ENCODE peak calls at places on chromosomes 1 and 21, in six cellular contexts. Y is naive thymus-derived CD4-positive, alpha-beta T cell; S is uterus; A is upper lobe of right lung; D is colonic mucosa; G is stomach. C is an unnamed sample.
A peak's percentile ranks its signal among the peaks of the same experiment; 100 is the strongest.

GRCh38 chr1:21184266-21184665 is 7.6 kb upstream of the EIF4G3 start:
- DNase-seq in Y (no peak), S (no peak), A (no peak), D (no peak), G (no peak), C (no peak)

GRCh38 chr1:41622859-41623732 is 138.6 kb upstream of the EDN2 start:
- DNase-seq in S (no peak), D (no peak), A (no peak), G (no peak), Y (no peak), C (peak; percentile 39)

GRCh38 chr1:21072721-21073120 is 104.0 kb downstream of the EIF4G3 start:
- DNase-seq in D (no peak), Y (no peak), G (no peak), S (no peak), A (no peak), C (no peak)

GRCh38 chr1:47587891-47588582 is 150.2 kb downstream of the FOXD2 start:
- DNase-seq in Y (no peak), D (peak; percentile 1), S (no peak), G (no peak), A (no peak), C (peak; percentile 53)

GRCh38 chr1:67955591-67955990 is 94.8 kb downstream of the DIRAS3 start:
- DNase-seq in Y (no peak), A (no peak), S (no peak), D (no peak), G (no peak), C (no peak)

GRCh38 chr1:89635825-89636815 is 3.2 kb downstream of the LRRC8C start:
- DNase-seq in A (no peak), Y (no peak), G (no peak), D (no peak), S (no peak), C (no peak)

GRCh38 chr1:193322218-193322617 is 135.8 kb upstream of the B3GALT2 start:
- DNase-seq in S (no peak), A (no peak), D (no peak), Y (no peak), G (no peak), C (no peak)

GRCh38 chr21:34261841-34262832 is 101.7 kb upstream of the KCNE2 start:
- DNase-seq in G (no peak), S (peak; percentile 14), Y (no peak), A (no peak), D (no peak), C (no peak)

GRCh38 chr1:218867941-218868656 is 305.6 kb upstream of the LYPLAL1 start:
- DNase-seq in G (no peak), Y (no peak), D (no peak), S (no peak), A (no peak), C (no peak)

GRCh38 chr1:77273891-77274290 is 7.9 kb upstream of the AK5 start:
- DNase-seq in Y (no peak), G (no peak), A (no peak), D (no peak), S (no peak), C (no peak)
- H3K36me3 ChIP-seq in Y (no peaks in the 10 kb centered on the region), G (no peaks in the 10 kb centered on the region), A (no peaks in the 10 kb centered on the region), D (no peaks in the 10 kb centered on the region), S (no peaks in the 10 kb centered on the region), C (no peaks in the 10 kb centered on the region)

DNA sequence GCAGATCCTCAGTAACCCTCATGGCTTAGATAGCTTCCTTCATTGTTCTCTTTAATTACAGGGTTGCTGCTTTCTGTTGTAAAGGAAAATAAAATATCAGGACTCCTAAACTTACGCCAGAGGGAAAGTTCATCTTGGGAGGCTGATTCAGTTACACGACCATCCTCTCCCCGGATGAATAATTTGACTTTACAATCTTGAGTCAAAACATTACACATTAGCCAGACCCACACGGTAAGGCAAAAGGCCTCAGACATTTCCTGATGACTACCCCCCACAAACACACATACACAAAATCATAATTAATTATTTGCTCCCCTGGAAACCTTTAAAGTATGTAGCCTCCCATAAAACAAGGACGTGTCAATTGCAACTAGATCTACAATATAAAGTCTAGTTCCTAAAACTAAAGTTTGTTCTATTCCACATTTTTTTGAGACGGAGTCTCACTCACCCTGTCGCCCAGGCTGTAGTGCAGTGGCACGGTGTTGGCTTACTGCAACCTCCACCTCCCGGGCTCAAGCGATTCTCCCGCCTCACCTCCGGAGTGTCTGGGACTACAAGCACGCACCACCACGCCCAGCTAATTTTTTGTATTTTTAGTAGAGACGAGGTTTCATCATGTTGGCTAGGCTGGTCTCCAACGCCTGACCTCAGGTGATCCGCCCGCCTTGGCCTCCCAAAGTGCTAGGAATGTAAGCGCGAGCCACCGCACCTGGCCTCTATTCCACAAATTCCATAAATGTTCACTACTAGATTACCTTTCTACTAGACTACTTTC is 830 bp upstream of the PRDX1 start:
- DNase-seq in A (no peak), D (no peak), G (no peak), S (peak; percentile 23), Y (no peak), C (peak; percentile 69)
- H3K27ac ChIP-seq in A (peak overlapping the region; percentile 98), D (peak overlapping the region; percentile 88), G (peak overlapping the region; percentile 95), S (peak overlapping the region; percentile 97), Y (peak overlapping the region; percentile 87), C (peak overlapping the region; percentile 82)

GRCh38 chr21:8992731-8993174 is 1528.6 kb upstream of the TPTE start:
- DNase-seq in S (no peak), A (no peak), D (no peak), G (no peak), Y (no peak), C (peak; percentile 61)
- H3K9me3 ChIP-seq in S (no peaks in the 10 kb centered on the region), A (no peaks in the 10 kb centered on the region), D (no peaks in the 10 kb centered on the region), G (no peaks in the 10 kb centered on the region), Y (peaks cover 17% of the 10 kb centered on the region), C (peaks cover 93% of the 10 kb centered on the region)

GRCh38 chr1:99677416-99677815 is 31.5 kb downstream of the PALMD start:
- DNase-seq in Y (no peak), A (no peak), S (no peak), D (no peak), G (no peak), C (no peak)

GRCh38 chr1:99682291-99682751 is 36.4 kb downstream of the PALMD start:
- DNase-seq in D (no peak), A (no peak), Y (no peak), S (no peak), G (no peak), C (no peak)

GRCh38 chr1:99675994-99676393 is 30.1 kb downstream of the PALMD start:
- DNase-seq in A (no peak), D (no peak), G (no peak), Y (no peak), S (no peak), C (no peak)

GRCh38 chr1:99681583-99681982 is 35.7 kb downstream of the PALMD start:
- DNase-seq in D (no peak), A (no peak), Y (no peak), S (no peak), G (no peak), C (no peak)

GRCh38 chr1:99680258-99680657 is 34.3 kb downstream of the PALMD start:
- DNase-seq in A (no peak), G (no peak), D (no peak), S (no peak), Y (no peak), C (no peak)
- H3K36me3 ChIP-seq in A (no peaks in the 10 kb centered on the region), G (no peaks in the 10 kb centered on the region), D (no peaks in the 10 kb centered on the region), S (no peaks in the 10 kb centered on the region), Y (no peaks in the 10 kb centered on the region), C (no peaks in the 10 kb centered on the region)

DNA sequence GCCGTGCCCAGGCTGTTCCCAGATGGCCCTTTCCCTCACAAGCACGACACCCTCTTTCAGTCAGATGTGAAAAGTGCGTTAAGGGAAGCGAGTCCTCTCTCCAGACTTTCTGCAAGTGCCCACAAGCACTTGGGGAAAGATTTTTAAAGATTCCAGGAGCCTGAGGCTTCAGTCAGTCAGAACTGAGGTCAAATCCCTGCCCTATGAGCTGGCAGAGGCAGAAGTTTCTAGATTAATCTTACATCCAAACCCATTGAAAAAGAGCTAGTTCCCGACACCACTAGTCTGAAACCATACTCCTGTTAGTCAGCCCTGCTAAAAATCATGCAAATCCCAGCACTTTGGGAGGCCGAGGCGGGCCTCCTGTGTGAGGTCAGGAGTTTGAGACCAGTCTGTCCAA is 21.0 kb downstream of the RSPH1 start:
- DNase-seq in Y (no peak), D (no peak), G (peak; percentile 15), S (no peak), A (no peak), C (peak; percentile 42)
- H3K27ac ChIP-seq in Y (no peak overlapping the region), D (peak overlapping the region; percentile 62), G (peak overlapping the region; percentile 78), S (no peak overlapping the region), A (no peak overlapping the region), C (no peak overlapping the region)

GRCh38 chr21:10418649-10419048 is 102.7 kb upstream of the TPTE start:
- DNase-seq in Y (no peak), G (no peak), S (no peak), D (no peak), A (no peak), C (no peak)
- H3K9me3 ChIP-seq in Y (peaks cover 25% of the 10 kb centered on the region), G (peaks cover 2% of the 10 kb centered on the region), S (no peaks in the 10 kb centered on the region), D (peaks cover 13% of the 10 kb centered on the region), A (no peaks in the 10 kb centered on the region), C (peaks cover 87% of the 10 kb centered on the region)

DNA sequence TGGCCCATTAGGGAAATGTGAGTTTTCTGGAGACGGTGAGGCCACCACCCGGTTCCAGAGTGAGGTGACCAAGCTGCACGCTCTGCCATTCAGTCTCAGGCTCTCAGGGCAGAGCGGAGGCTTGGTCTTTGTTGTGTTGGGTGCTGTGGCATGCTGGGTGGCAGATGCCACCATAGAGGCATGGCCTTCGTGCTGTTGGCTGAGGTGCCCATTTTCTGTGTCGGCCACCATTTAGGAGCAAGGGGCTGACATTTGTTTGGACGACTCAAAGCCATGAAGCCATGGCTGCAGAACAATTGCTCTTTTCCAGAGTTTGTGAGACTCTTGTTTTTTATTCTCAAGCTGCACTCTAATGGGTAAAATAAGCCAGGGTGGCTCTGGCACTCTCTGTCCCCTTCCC is 36.8 kb upstream of the PWP2 start:
- DNase-seq in D (no peak), Y (no peak), A (no peak), S (no peak), G (no peak), C (no peak)
- H3K36me3 ChIP-seq in D (no peaks in the 10 kb centered on the region), Y (no peaks in the 10 kb centered on the region), A (peaks cover 67% of the 10 kb centered on the region), S (no peaks in the 10 kb centered on the region), G (peaks cover 80% of the 10 kb centered on the region), C (peaks cover 48% of the 10 kb centered on the region)

GRCh38 chr1:204285438-204286322 is 71.9 kb upstream of the GOLT1A start:
- DNase-seq in G (no peak), A (no peak), Y (no peak), S (no peak), D (no peak), C (no peak)
- H3K27ac ChIP-seq in G (peak overlapping the region; percentile 74), A (peak overlapping the region; percentile 65), Y (no peak overlapping the region), S (peak overlapping the region; percentile 47), D (no peak overlapping the region), C (no peak overlapping the region)

GRCh38 chr1:248231117-248231516 is at the start of gene OR2M4:
- DNase-seq in D (no peak), S (no peak), G (no peak), Y (no peak), A (no peak), C (no peak)
- H3K9me3 ChIP-seq in D (no peaks in the 10 kb centered on the region), S (no peaks in the 10 kb centered on the region), G (no peaks in the 10 kb centered on the region), Y (no peaks in the 10 kb centered on the region), A (no peaks in the 10 kb centered on the region), C (peaks cover 86% of the 10 kb centered on the region)